ENCODE peak calls at places on chromosome 1, in six cellular contexts. U is aorta, J is ELR, M is left cardiac atrium, N is RWPE1, K is NCI-H187 treated with DMSO at 0.1 percent for 48 hours. W is an unnamed sample.
A peak's percentile ranks its signal among the peaks of the same experiment; 100 is the strongest.

GRCh38 chr1:33472349-33472980 is at the start of gene ZSCAN20:
- DNase-seq in N (peak; percentile 94), M (peak; percentile 99), J (peak; percentile 99), U (peak; percentile 98), K (peak; percentile 97), W (peak; percentile 96)

GRCh38 chr1:209576798-209577197 is 6.7 kb upstream of the CAMK1G start:
- DNase-seq in U (peak; percentile 85), N (peak; percentile 94), J (peak; percentile 92), K (no peak), M (peak; percentile 82), W (peak; percentile 95)

GRCh38 chr1:147050654-147051053 is 112.5 kb downstream of the NBPF12 start:
- DNase-seq in K (no peak), J (no peak), U (no peak), N (no peak), M (no peak), W (no peak)

GRCh38 chr1:166069390-166069789 is 97.4 kb downstream of the FAM78B start:
- DNase-seq in M (no peak), U (no peak), K (no peak), J (peak; percentile 9), N (no peak), W (no peak)

GRCh38 chr1:81801834-81802531 is 1.2 kb downstream of the ADGRL2 start:
- DNase-seq in K (no peak), J (peak; percentile 58), U (peak; percentile 47), N (peak; percentile 22), M (peak; percentile 40), W (peak; percentile 88)

GRCh38 chr1:3313579-3313955 is 140.9 kb upstream of the ARHGEF16 start:
- DNase-seq in J (peak; percentile 57), U (peak; percentile 97), M (peak; percentile 94), N (peak; percentile 32), K (no peak), W (peak; percentile 98)

GRCh38 chr1:183433703-183434102 is 15.5 kb upstream of the NMNAT2 start:
- DNase-seq in N (no peak), K (no peak), U (no peak), J (no peak), M (peak; percentile 28), W (no peak)

GRCh38 chr1:83573776-83574175 is 425.2 kb downstream of the TTLL7 start:
- DNase-seq in U (no peak), N (no peak), K (no peak), M (no peak), J (no peak), W (peak; percentile 3)

GRCh38 chr1:220943319-220943718 is 64.1 kb downstream of the HLX start:
- DNase-seq in J (no peak), U (no peak), M (no peak), N (no peak), K (no peak), W (no peak)

GRCh38 chr1:30083800-30084464 is 639.5 kb downstream of the MATN1 start:
- DNase-seq in K (no peak), N (peak; percentile 63), J (peak; percentile 67), M (no peak), U (peak; percentile 62), W (peak; percentile 97)

GRCh38 chr1:179588425-179589024 is 3.1 kb upstream of the TDRD5 start:
- DNase-seq in J (no peak), U (no peak), M (no peak), N (no peak), K (no peak), W (peak; percentile 63)

GRCh38 chr1:23081376-23081775 is 62.1 kb downstream of the KDM1A start:
- DNase-seq in K (no peak), U (no peak), M (no peak), J (peak; percentile 33), N (peak; percentile 45), W (no peak)

GRCh38 chr1:9437931-9438330 is 101.3 kb upstream of the SLC25A33 start:
- DNase-seq in N (no peak), U (peak; percentile 83), K (no peak), J (no peak), M (peak; percentile 55), W (peak; percentile 80)

GRCh38 chr1:201336711-201337450 is 40.6 kb downstream of the TNNT2 start:
- DNase-seq in N (no peak), K (no peak), U (peak; percentile 23), J (no peak), M (no peak), W (no peak)

GRCh38 chr1:118101445-118101844 is 83.6 kb downstream of the SPAG17 start:
- DNase-seq in K (no peak), U (no peak), M (no peak), J (peak; percentile 54), N (peak; percentile 41), W (no peak)

GRCh38 chr1:30684881-30685795 is 38.2 kb downstream of the MATN1 start:
- DNase-seq in K (peak; percentile 11), N (peak; percentile 48), M (peak; percentile 66), U (no peak), J (no peak), W (no peak)

GRCh38 chr1:172487550-172487949 is 43.7 kb upstream of the PIGC start:
- DNase-seq in N (no peak), J (peak; percentile 24), K (no peak), U (no peak), M (no peak), W (peak; percentile 11)

GRCh38 chr1:173224887-173225280 is 17.8 kb upstream of the TNFSF4 start:
- DNase-seq in J (no peak), U (no peak), K (no peak), N (no peak), M (no peak), W (no peak)

GRCh38 chr1:67668660-67669059 is 16.3 kb upstream of the GADD45A start:
- DNase-seq in U (no peak), M (no peak), N (no peak), K (no peak), J (no peak), W (no peak)

GRCh38 chr1:78275456-78275855 is 215.3 kb upstream of the PTGFR start:
- DNase-seq in J (no peak), U (no peak), K (no peak), N (no peak), M (no peak), W (no peak)

GRCh38 chr1:203592156-203592555 is 34.5 kb upstream of the ATP2B4 start:
- DNase-seq in M (no peak), N (no peak), J (no peak), U (no peak), K (no peak), W (peak; percentile 74)